ENCODE peak calls at places on chromosome 19, in four cellular contexts. I is RWPE1, N is T-cell, P is RCC 7860. A is an unnamed sample.

GRCh38 chr19:58021541-58022282 is 12.1 kb upstream of the ZSCAN1 start:
- DNase-seq in I (no peak), N (peak), P (peak), A (peak)

GRCh38 chr19:30091456-30091855 is 149.4 kb downstream of the URI1 start:
- DNase-seq in P (no peak), I (no peak), N (no peak), A (no peak)

GRCh38 chr19:44072543-44073401 is 813 bp downstream of the ZNF284 start:
- DNase-seq in N (no peak), P (no peak), I (peak), A (no peak)

GRCh38 chr19:56764296-56764695 is 76.2 kb downstream of the PEG3 start:
- DNase-seq in I (no peak), N (no peak), P (no peak), A (no peak)

GRCh38 chr19:50870417-50871089 is 2.7 kb upstream of the KLK2 start:
- DNase-seq in P (no peak), N (no peak), I (no peak), A (no peak)

GRCh38 chr19:51354742-51355148 is 11.4 kb downstream of the ETFB start:
- DNase-seq in I (no peak), N (peak), P (no peak), A (peak)

GRCh38 chr19:10269333-10270179 is 1.4 kb upstream of the ICAM1 start:
- DNase-seq in I (peak), P (peak), N (peak), A (peak)

GRCh38 chr19:30402790-30403189 is 30.6 kb downstream of the ZNF536 start:
- DNase-seq in N (no peak), P (no peak), I (no peak), A (no peak)

GRCh38 chr19:8578642-8579265 is 1.5 kb upstream of the MYO1F start:
- DNase-seq in P (peak), I (peak), N (peak), A (peak)

GRCh38 chr19:33293255-33294057 is 8.9 kb downstream of the CEBPA start:
- DNase-seq in P (peak), N (no peak), I (peak), A (no peak)

GRCh38 chr19:11539495-11540365 is 1.1 kb downstream of the CNN1 start:
- DNase-seq in P (no peak), I (no peak), N (no peak), A (no peak)

GRCh38 chr19:23460656-23461055 is 65.4 kb upstream of the ZNF91 start:
- DNase-seq in P (peak), I (peak), N (no peak), A (no peak)

GRCh38 chr19:17886515-17886914 is 14.8 kb downstream of the SLC5A5 start:
- DNase-seq in I (no peak), N (no peak), P (no peak), A (no peak)

GRCh38 chr19:40936755-40937154 is 54.3 kb upstream of the CYP2B6 start:
- DNase-seq in I (no peak), N (no peak), P (no peak), A (no peak)

GRCh38 chr19:27746691-27747380 is 1466.1 kb downstream of the UQCRFS1 start:
- DNase-seq in N (no peak), P (no peak), I (no peak), A (no peak)

GRCh38 chr19:2173841-2174577 is 10.3 kb downstream of the DOT1L start:
- DNase-seq in P (no peak), N (no peak), I (no peak), A (no peak)

GRCh38 chr19:13408889-13409518 is 97.3 kb downstream of the CACNA1A start:
- DNase-seq in P (no peak), I (no peak), N (no peak), A (no peak)

GRCh38 chr19:49921871-49922755 is 6.9 kb upstream of the ATF5 start:
- DNase-seq in N (no peak), I (no peak), P (peak), A (no peak)

GRCh38 chr19:6674868-6675305 is 4.9 kb upstream of the TNFSF14 start:
- DNase-seq in N (peak), P (peak), I (peak), A (peak)

GRCh38 chr19:51089786-51090185 is 7.1 kb upstream of the KLK14 start:
- DNase-seq in N (no peak), I (no peak), P (no peak), A (no peak)

GRCh38 chr19:49973987-49974386 is 13.0 kb upstream of the SIGLEC11 start:
- DNase-seq in I (no peak), P (no peak), N (no peak), A (no peak)

GRCh38 chr19:13181747-13182388 is 31.7 kb downstream of the IER2 start:
- DNase-seq in I (no peak), N (no peak), P (no peak), A (no peak)

GRCh38 chr19:42323852-42324654 is 1.4 kb upstream of the MEGF8 start:
- DNase-seq in N (no peak), P (no peak), I (no peak), A (peak)

GRCh38 chr19:30674656-30675055 is 302.5 kb downstream of the ZNF536 start:
- DNase-seq in P (no peak), N (no peak), I (no peak), A (no peak)

GRCh38 chr19:19078801-19079200 is 15.0 kb downstream of the SLC25A42 start:
- DNase-seq in I (no peak), P (no peak), N (no peak), A (no peak)

GRCh38 chr19:41457241-41457640 is 14.3 kb downstream of the ERICH4 start:
- DNase-seq in P (no peak), I (no peak), N (no peak), A (peak)

GRCh38 chr19:2867025-2867991 is at the start of gene ZNF556:
- DNase-seq in P (peak), I (peak), N (no peak), A (no peak)

GRCh38 chr19:13507053-13507611 is 853 bp upstream of the CACNA1A start:
- DNase-seq in N (no peak), P (no peak), I (no peak), A (no peak)

GRCh38 chr19:13717194-13717643 is 47.1 kb upstream of the MRI1 start:
- DNase-seq in N (no peak), P (no peak), I (no peak), A (no peak)

GRCh38 chr19:52190679-52191293 is 934 bp downstream of the PPP2R1A start:
- DNase-seq in P (no peak), I (no peak), N (no peak), A (no peak)

GRCh38 chr19:2653717-2654584 is 48.5 kb downstream of the GNG7 start:
- DNase-seq in P (no peak), N (no peak), I (no peak), A (no peak)

GRCh38 chr19:33953023-33953422 is 156.4 kb downstream of the KCTD15 start:
- DNase-seq in I (no peak), P (no peak), N (no peak), A (no peak)

GRCh38 chr19:58559275-58560006 is 1.0 kb upstream of the UBE2M start:
- DNase-seq in P (peak), N (no peak), I (peak), A (no peak)

GRCh38 chr19:49559928-49560327 is 20.4 kb downstream of the NOSIP start:
- DNase-seq in I (no peak), N (no peak), P (no peak), A (no peak)